ENCODE peak calls at places on chromosomes 2 and 18, in four cellular contexts. X, H, R and V are unnamed samples.

GRCh38 chr18:811192-812122 is 585 bp downstream of the YES1 start:
- DNase-seq in X (no peak), H (no peak), R (no peak), V (peak)

GRCh38 chr2:86254576-86255538 is 55.6 kb downstream of the MRPL35 start:
- DNase-seq in X (no peak), H (no peak), R (no peak), V (no peak)

GRCh38 chr18:42298744-42299685 is 344.0 kb downstream of the PIK3C3 start:
- DNase-seq in R (peak), X (peak), H (no peak), V (peak)

GRCh38 chr2:127063701-127064590 is 43.0 kb downstream of the BIN1 start:
- DNase-seq in H (no peak), X (no peak), R (no peak), V (no peak)

GRCh38 chr18:8366070-8366469 is 243.2 kb upstream of the RAB12 start:
- DNase-seq in H (no peak), R (no peak), X (no peak), V (no peak)

GRCh38 chr2:190571666-190572065 is 37.1 kb upstream of the NEMP2 start:
- DNase-seq in H (no peak), X (no peak), R (no peak), V (peak)

GRCh38 chr18:62435435-62436031 is 87.3 kb upstream of the ZCCHC2 start:
- DNase-seq in H (no peak), R (no peak), X (no peak), V (no peak)

GRCh38 chr2:53782681-53783080 is 4.1 kb downstream of the ASB3 start:
- DNase-seq in H (no peak), R (no peak), X (no peak), V (no peak)

GRCh38 chr2:168666339-168666738 is 136.1 kb upstream of the NOSTRIN start:
- DNase-seq in H (no peak), R (no peak), X (no peak), V (peak)

GRCh38 chr2:129191530-129191929 is 787.9 kb upstream of the RAB6C start:
- DNase-seq in X (no peak), R (no peak), H (no peak), V (no peak)

GRCh38 chr18:59874166-59874565 is 25.6 kb upstream of the PMAIP1 start:
- DNase-seq in X (no peak), R (peak), H (no peak), V (peak)

GRCh38 chr2:141611981-141612380 is 518.8 kb downstream of the LRP1B start:
- DNase-seq in X (no peak), H (no peak), R (no peak), V (no peak)

GRCh38 chr18:65791753-65792152 is 40.9 kb downstream of the CDH7 start:
- DNase-seq in H (no peak), R (no peak), X (no peak), V (no peak)

GRCh38 chr2:54503192-54503591 is 47.1 kb downstream of the SPTBN1 start:
- DNase-seq in R (no peak), H (no peak), X (no peak), V (peak)

GRCh38 chr2:150483532-150483931 is 3.9 kb downstream of the RND3 start:
- DNase-seq in R (no peak), H (no peak), X (no peak), V (no peak)